ENCODE peak calls at places on chromosomes 16 and 17, in five cellular contexts. G, Z, C, N and M are unnamed samples.

GRCh38 chr17:10772425-10773380 is 31.2 kb downstream of the TMEM238L start:
- DNase-seq in G (peak; percentile 16), N (no peak), Z (peak; percentile 17), C (no peak), M (no peak)

GRCh38 chr17:83203472-83204221 is 124.2 kb downstream of the METRNL start:
- DNase-seq in G (no peak), C (no peak), N (no peak), Z (no peak), M (no peak)

GRCh38 chr16:83118365-83118764 is 491.6 kb downstream of the CDH13 start:
- DNase-seq in G (no peak), C (no peak), Z (no peak), N (no peak), M (no peak)

GRCh38 chr17:1976000-1976682 is 49.0 kb downstream of the RTN4RL1 start:
- DNase-seq in N (no peak), G (no peak), Z (no peak), C (no peak), M (no peak)

GRCh38 chr17:2928294-2928890 is 132.2 kb downstream of the RAP1GAP2 start:
- DNase-seq in G (no peak), Z (no peak), C (no peak), N (no peak), M (no peak)

GRCh38 chr17:30495586-30495985 is 18.4 kb downstream of the GOSR1 start:
- DNase-seq in Z (no peak), G (no peak), C (no peak), N (no peak), M (no peak)

GRCh38 chr17:56679767-56680422 is 86.4 kb downstream of the NOG start:
- DNase-seq in C (no peak), G (no peak), Z (no peak), N (no peak), M (no peak)

GRCh38 chr17:80847506-80848230 is 144.0 kb upstream of the CHMP6 start:
- DNase-seq in C (no peak), N (no peak), G (peak; percentile 63), Z (no peak), M (no peak)

GRCh38 chr16:50610331-50611262 is 62.4 kb downstream of the NKD1 start:
- DNase-seq in Z (no peak), G (no peak), N (no peak), C (no peak), M (no peak)

GRCh38 chr17:6870841-6871240 is 39.3 kb upstream of the TEKT1 start:
- DNase-seq in G (no peak), N (no peak), C (no peak), Z (no peak), M (no peak)

GRCh38 chr17:18226284-18226945 is 980 bp downstream of the LLGL1 start:
- DNase-seq in N (no peak), C (no peak), Z (no peak), G (no peak), M (no peak)

GRCh38 chr16:1787056-1787321 is 4.2 kb downstream of the NUBP2 start:
- DNase-seq in Z (no peak), N (no peak), G (no peak), C (no peak), M (no peak)

GRCh38 chr17:32546031-32546444 is 59.2 kb downstream of the CDK5R1 start:
- DNase-seq in C (no peak), G (no peak), Z (no peak), N (no peak), M (no peak)

GRCh38 chr17:45451131-45451530 is 18.5 kb upstream of the ARHGAP27 start:
- DNase-seq in N (no peak), C (no peak), Z (no peak), G (no peak), M (no peak)

GRCh38 chr16:52383640-52384292 is 163.2 kb downstream of the TOX3 start:
- DNase-seq in N (peak; percentile 9), Z (no peak), C (no peak), G (no peak), M (no peak)

GRCh38 chr17:2547176-2547575 is 35.5 kb upstream of the METTL16 start:
- DNase-seq in C (no peak), G (no peak), N (no peak), Z (no peak), M (no peak)

GRCh38 chr17:60941028-60941427 is 263.4 kb downstream of the BCAS3 start:
- DNase-seq in C (no peak), N (peak; percentile 66), Z (peak; percentile 70), G (no peak), M (no peak)

GRCh38 chr17:76614912-76615617 is 28.5 kb downstream of the ST6GALNAC1 start:
- DNase-seq in Z (no peak), G (no peak), C (no peak), N (no peak), M (no peak)

GRCh38 chr17:38674013-38674748 is 576 bp downstream of the EPOP start:
- DNase-seq in Z (no peak), C (no peak), G (peak; percentile 51), N (peak; percentile 35), M (no peak)

GRCh38 chr16:48049832-48050231 is 106.0 kb downstream of the ABCC12 start:
- DNase-seq in C (no peak), N (no peak), Z (peak; percentile 6), G (no peak), M (no peak)

GRCh38 chr17:57701121-57701520 is 44.0 kb downstream of the CCDC182 start:
- DNase-seq in N (no peak), Z (no peak), G (no peak), C (no peak), M (no peak)

GRCh38 chr16:3672571-3673041 is 18.1 kb downstream of the DNASE1 start:
- DNase-seq in Z (no peak), G (no peak), N (no peak), C (no peak), M (no peak)

GRCh38 chr17:79915850-79916430 is 76.7 kb upstream of the CBX4 start:
- DNase-seq in C (no peak), Z (no peak), N (peak; percentile 99), G (no peak), M (no peak)

GRCh38 chr16:27193300-27193990 is 9.9 kb upstream of the KDM8 start:
- DNase-seq in N (no peak), Z (no peak), C (no peak), G (no peak), M (no peak)

GRCh38 chr17:61456688-61457225 is 4.5 kb downstream of the TBX4 start:
- DNase-seq in C (no peak), N (no peak), Z (no peak), G (no peak), M (no peak)

GRCh38 chr16:19294156-19294649 is 8.7 kb downstream of the CLEC19A start:
- DNase-seq in Z (no peak), C (no peak), G (peak; percentile 6), N (no peak), M (no peak)

GRCh38 chr17:8755590-8756255 is 2.6 kb downstream of the SPDYE4 start:
- DNase-seq in G (no peak), N (no peak), C (no peak), Z (no peak), M (no peak)